ENCODE peak calls at places on chromosomes 4 and X, in four cellular contexts. M is NCI-H2029 treated with DMSO at 0.1 percent for 48 hours, G is aorta, Q is left colon. K is an unnamed sample.

GRCh38 chr4:37715889-37716402 is 29.8 kb upstream of the RELL1 start:
- DNase-seq in M (no peak), G (no peak), Q (peak; percentile 64), K (no peak)

GRCh38 chrX:14758029-14758491 is 114.8 kb downstream of the FANCB start:
- DNase-seq in M (no peak), G (no peak), Q (no peak), K (no peak)

GRCh38 chr4:11635336-11635735 is 206.6 kb upstream of the HS3ST1 start:
- DNase-seq in M (peak; percentile 18), G (no peak), Q (no peak), K (no peak)

GRCh38 chr4:159042097-159042605 is 60.7 kb upstream of the RAPGEF2 start:
- DNase-seq in M (no peak), G (no peak), Q (peak; percentile 38), K (no peak)

GRCh38 chrX:149453911-149454820 is 50.9 kb downstream of the IDS start:
- DNase-seq in M (no peak), G (no peak), Q (no peak), K (peak; percentile 81)

GRCh38 chrX:74383611-74384010 is 37.7 kb upstream of the SLC16A2 start:
- DNase-seq in M (no peak), G (no peak), Q (peak; percentile 6), K (peak; percentile 53)

GRCh38 chr4:7964890-7965662 is 25.4 kb upstream of the AFAP1 start:
- DNase-seq in M (no peak), G (no peak), Q (no peak), K (no peak)

GRCh38 chrX:107775000-107775733 is 420 bp downstream of the TSC22D3 start:
- DNase-seq in M (no peak), G (no peak), Q (peak; percentile 6), K (no peak)

GRCh38 chr4:89358935-89359364 is 51.4 kb upstream of the GPRIN3 start:
- DNase-seq in M (no peak), G (no peak), Q (no peak), K (no peak)

GRCh38 chrX:1102786-1103185 is 109.7 kb downstream of the CRLF2 start:
- DNase-seq in M (no peak), G (peak; percentile 21), Q (no peak), K (no peak)

GRCh38 chr4:186191266-186192067 is at the start of gene CYP4V2:
- DNase-seq in M (no peak), G (peak; percentile 92), Q (peak; percentile 91), K (peak; percentile 59)

GRCh38 chrX:101617211-101618191 is at the start of gene ARMCX6:
- DNase-seq in M (no peak), G (peak; percentile 93), Q (peak; percentile 83), K (peak; percentile 83)

GRCh38 chrX:50430917-50431316 is 39.7 kb downstream of the DGKK start:
- DNase-seq in M (no peak), G (no peak), Q (no peak), K (no peak)

GRCh38 chr4:139689093-139689722 is 23.6 kb downstream of the MGST2 start:
- DNase-seq in M (no peak), G (no peak), Q (no peak), K (no peak)

GRCh38 chr4:176789955-176790354 is 2.8 kb downstream of the VEGFC start:
- DNase-seq in M (no peak), G (no peak), Q (no peak), K (peak; percentile 33)

GRCh38 chr4:168731706-168732414 is 235.0 kb downstream of the PALLD start:
- DNase-seq in M (no peak), G (no peak), Q (no peak), K (no peak)

GRCh38 chr4:21470531-21470930 is 478.0 kb downstream of the KCNIP4 start:
- DNase-seq in M (peak; percentile 67), G (no peak), Q (no peak), K (no peak)

GRCh38 chr4:111263836-111264235 is 641.0 kb upstream of the PITX2 start:
- DNase-seq in M (no peak), G (no peak), Q (no peak), K (no peak)

GRCh38 chr4:7150083-7150635 is 42.2 kb upstream of the SORCS2 start:
- DNase-seq in M (no peak), G (no peak), Q (no peak), K (no peak)

GRCh38 chr4:1299301-1299860 is 9.7 kb downstream of the MAEA start:
- DNase-seq in M (no peak), G (peak; percentile 71), Q (no peak), K (no peak)

GRCh38 chr4:167890226-167890625 is 202.1 kb upstream of the ANXA10 start:
- DNase-seq in M (no peak), G (no peak), Q (no peak), K (no peak)

GRCh38 chr4:183264614-183265013 is 55.5 kb downstream of the CLDN22 start:
- DNase-seq in M (no peak), G (no peak), Q (no peak), K (no peak)

GRCh38 chr4:2962099-2962455 is 1.1 kb downstream of the NOP14 start:
- DNase-seq in M (no peak), G (no peak), Q (no peak), K (no peak)

GRCh38 chr4:55509272-55509671 is 37.4 kb downstream of the CLOCK start:
- DNase-seq in M (no peak), G (no peak), Q (no peak), K (no peak)

GRCh38 chr4:143626134-143626859 is 74.2 kb downstream of the FREM3 start:
- DNase-seq in M (peak; percentile 78), G (peak; percentile 86), Q (peak; percentile 19), K (no peak)

GRCh38 chrX:22155126-22155525 is 117.6 kb upstream of the CBLL2 start:
- DNase-seq in M (no peak), G (no peak), Q (no peak), K (no peak)

GRCh38 chrX:39008554-39008953 is 207.3 kb downstream of the MID1IP1 start:
- DNase-seq in M (no peak), G (no peak), Q (no peak), K (no peak)

GRCh38 chr4:125551967-125552366 is 237.2 kb downstream of the FAT4 start:
- DNase-seq in M (no peak), G (no peak), Q (no peak), K (no peak)

GRCh38 chrX:132749406-132749805 is 209.0 kb downstream of the HS6ST2 start:
- DNase-seq in M (no peak), G (no peak), Q (no peak), K (no peak)

GRCh38 chr4:125043453-125043852 is 271.3 kb upstream of the FAT4 start:
- DNase-seq in M (no peak), G (no peak), Q (no peak), K (no peak)

GRCh38 chr4:76546282-76547166 is 111.5 kb downstream of the SHROOM3 start:
- DNase-seq in M (no peak), G (peak; percentile 83), Q (peak; percentile 25), K (no peak)

GRCh38 chr4:90317785-90318184 is 190.6 kb downstream of the CCSER1 start:
- DNase-seq in M (no peak), G (no peak), Q (no peak), K (no peak)

GRCh38 chrX:18668468-18668867 is 3.4 kb downstream of the RS1 start:
- DNase-seq in M (no peak), G (no peak), Q (no peak), K (peak; percentile 1)

GRCh38 chr4:4461850-4462249 is 74.9 kb downstream of the NSG1 start:
- DNase-seq in M (no peak), G (no peak), Q (peak; percentile 12), K (no peak)

GRCh38 chrX:23902419-23902818 is 5.3 kb downstream of the APOO start:
- DNase-seq in M (no peak), G (no peak), Q (no peak), K (peak; percentile 74)

GRCh38 chr4:168076989-168077725 is 15.2 kb upstream of the ANXA10 start:
- DNase-seq in M (peak; percentile 2), G (no peak), Q (peak; percentile 43), K (peak; percentile 56)

GRCh38 chr4:46323891-46324290 is 66.0 kb downstream of the GABRA2 start:
- DNase-seq in M (no peak), G (no peak), Q (no peak), K (no peak)

GRCh38 chr4:184280591-184281071 is 63.0 kb upstream of the ENPP6 start:
- DNase-seq in M (no peak), G (no peak), Q (no peak), K (no peak)

K was measured in cerebellar cortex.